ENCODE peak calls at places on chromosomes 2 and 18, in five cellular contexts. One of them, this sample, is unnamed.

GRCh38 chr2:178482437-178482836 is 2.2 kb downstream of the PLEKHA3 start:
- DNase-seq in GM12878: peak; percentile 54
- DNase-seq in K562: no peak
- DNase-seq in HepG2: no peak
- DNase-seq in H1: no peak
- DNase-seq in this sample: no peak

GRCh38 chr2:228039752-228040534 is 141.5 kb downstream of the SPHKAP start:
- DNase-seq in GM12878: no peak
- DNase-seq in K562: peak; percentile 8
- DNase-seq in HepG2: peak; percentile 41
- DNase-seq in H1: no peak
- DNase-seq in this sample: no peak

GRCh38 chr2:161427413-161428239 is 11.5 kb downstream of the TBR1 start:
- DNase-seq in GM12878: no peak
- DNase-seq in K562: no peak
- DNase-seq in HepG2: no peak
- DNase-seq in H1: no peak
- DNase-seq in this sample: peak; percentile 52

GRCh38 chr2:25362564-25363145 is 20.9 kb upstream of the DNMT3A start:
- DNase-seq in GM12878: peak; percentile 80
- DNase-seq in K562: no peak
- DNase-seq in HepG2: no peak
- DNase-seq in H1: no peak
- DNase-seq in this sample: no peak

GRCh38 chr2:120886967-120887672 is 151.5 kb downstream of the GLI2 start:
- DNase-seq in GM12878: no peak
- DNase-seq in K562: no peak
- DNase-seq in HepG2: peak; percentile 66
- DNase-seq in H1: no peak
- DNase-seq in this sample: no peak

GRCh38 chr2:58414506-58414905 is 173.4 kb upstream of the FANCL start:
- DNase-seq in GM12878: no peak
- DNase-seq in K562: no peak
- DNase-seq in HepG2: no peak
- DNase-seq in H1: no peak
- DNase-seq in this sample: no peak

GRCh38 chr2:204705243-204705971 is 160.1 kb downstream of the PARD3B start:
- DNase-seq in GM12878: no peak
- DNase-seq in K562: no peak
- DNase-seq in HepG2: no peak
- DNase-seq in H1: no peak
- DNase-seq in this sample: no peak

GRCh38 chr2:3348771-3349170 is 28.8 kb downstream of the EIPR1 start:
- DNase-seq in GM12878: no peak
- DNase-seq in K562: no peak
- DNase-seq in HepG2: no peak
- DNase-seq in H1: no peak
- DNase-seq in this sample: no peak

GRCh38 chr2:3423492-3424170 is 44.1 kb downstream of the TRAPPC12 start:
- DNase-seq in GM12878: peak; percentile 8
- DNase-seq in K562: peak; percentile 82
- DNase-seq in HepG2: peak; percentile 83
- DNase-seq in H1: peak; percentile 38
- DNase-seq in this sample: peak; percentile 87

GRCh38 chr2:86045541-86045940 is 60.1 kb downstream of the POLR1A start:
- DNase-seq in GM12878: no peak
- DNase-seq in K562: no peak
- DNase-seq in HepG2: no peak
- DNase-seq in H1: no peak
- DNase-seq in this sample: no peak

GRCh38 chr18:31791817-31792579 is 31.3 kb upstream of the SLC25A52 start:
- DNase-seq in GM12878: peak; percentile 76
- DNase-seq in K562: no peak
- DNase-seq in HepG2: no peak
- DNase-seq in H1: no peak
- DNase-seq in this sample: no peak

GRCh38 chr2:159208449-159208848 is 78.1 kb downstream of the WDSUB1 start:
- DNase-seq in GM12878: no peak
- DNase-seq in K562: peak; percentile 44
- DNase-seq in HepG2: no peak
- DNase-seq in H1: no peak
- DNase-seq in this sample: no peak

GRCh38 chr2:159214325-159214865 is 72.1 kb downstream of the WDSUB1 start:
- DNase-seq in GM12878: no peak
- DNase-seq in K562: no peak
- DNase-seq in HepG2: no peak
- DNase-seq in H1: no peak
- DNase-seq in this sample: no peak

GRCh38 chr2:159209341-159210306 is 76.9 kb downstream of the WDSUB1 start:
- DNase-seq in GM12878: peak; percentile 19
- DNase-seq in K562: no peak
- DNase-seq in HepG2: no peak
- DNase-seq in H1: no peak
- DNase-seq in this sample: no peak

GRCh38 chr2:159213296-159213695 is 73.2 kb downstream of the WDSUB1 start:
- DNase-seq in GM12878: no peak
- DNase-seq in K562: no peak
- DNase-seq in HepG2: no peak
- DNase-seq in H1: no peak
- DNase-seq in this sample: no peak

DNA sequence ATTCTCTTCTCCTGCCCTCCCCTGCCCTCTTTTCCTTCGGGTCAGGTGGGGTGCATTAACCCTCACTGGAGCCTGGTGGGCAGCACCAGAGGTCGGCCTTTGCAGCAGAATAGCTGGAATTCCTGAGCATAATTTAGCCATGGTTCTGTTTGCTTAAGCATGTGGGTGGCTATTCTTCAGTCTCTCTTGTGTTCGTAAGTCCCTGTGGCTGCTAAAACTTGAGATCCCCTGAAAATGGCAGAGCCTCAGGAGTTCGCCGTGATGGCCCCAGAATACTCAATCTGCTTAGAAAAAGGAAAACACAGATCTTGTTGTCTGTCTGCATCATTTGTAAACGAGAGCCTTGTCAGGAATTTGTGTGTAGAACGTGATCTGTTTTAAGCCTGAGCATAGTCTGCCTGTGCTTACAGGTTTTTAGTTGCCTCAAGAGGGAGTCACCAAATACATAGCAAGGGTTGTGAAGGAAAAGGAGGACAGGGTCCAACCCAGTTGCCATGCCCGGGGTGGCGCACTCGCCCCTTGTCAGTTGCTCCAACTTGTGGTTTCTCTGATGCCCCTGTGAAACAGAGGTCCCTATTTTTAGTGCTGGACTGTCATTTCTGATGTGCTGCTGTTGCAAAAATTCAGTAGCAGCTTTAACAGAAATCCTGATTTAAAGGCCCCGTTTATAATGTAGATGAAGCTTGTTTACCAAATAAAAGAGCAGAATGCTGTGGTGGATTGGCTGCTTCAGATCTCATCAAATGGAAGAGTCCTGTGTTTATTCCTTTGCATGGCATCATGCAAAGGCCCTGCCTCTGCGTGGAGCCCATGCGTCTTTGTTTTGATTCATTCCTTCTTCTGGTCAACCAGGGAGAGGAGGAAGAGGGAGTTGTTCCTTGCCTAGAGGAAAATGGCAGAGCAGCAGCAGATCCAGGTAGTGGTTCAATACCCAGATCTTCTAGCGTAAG is 74.8 kb downstream of the WDSUB1 start:
- DNase-seq in GM12878: no peak
- DNase-seq in K562: no peak
- DNase-seq in HepG2: peak; percentile 67
- DNase-seq in H1: peak; percentile 82
- DNase-seq in this sample: peak; percentile 56
- TF ChIP-seq ATF2 in GM12878: no peak
- TF ChIP-seq ATF2 in K562: no peak
- TF ChIP-seq ATF2 in HepG2: no peak
- TF ChIP-seq ATF2 in H1: no peak
- TF ChIP-seq ATF2 in this sample: no peak

GRCh38 chr2:101120124-101120996 is 30.8 kb downstream of the TBC1D8 start:
- DNase-seq in GM12878: no peak
- DNase-seq in K562: no peak
- DNase-seq in HepG2: peak; percentile 98
- DNase-seq in H1: no peak
- DNase-seq in this sample: no peak
- TF ChIP-seq ATF2 in GM12878: no peak
- TF ChIP-seq ATF2 in K562: no peak
- TF ChIP-seq ATF2 in HepG2: peak; percentile 36
- TF ChIP-seq ATF2 in H1: no peak
- TF ChIP-seq ATF2 in this sample: no peak

GRCh38 chr18:75089748-75090327 is 119.1 kb downstream of the PTGR3 start:
- DNase-seq in GM12878: no peak
- DNase-seq in K562: no peak
- DNase-seq in HepG2: no peak
- DNase-seq in H1: no peak
- DNase-seq in this sample: no peak

GRCh38 chr18:75086494-75087034 is 122.4 kb downstream of the PTGR3 start:
- DNase-seq in GM12878: no peak
- DNase-seq in K562: no peak
- DNase-seq in HepG2: no peak
- DNase-seq in H1: no peak
- DNase-seq in this sample: no peak

GRCh38 chr18:75088622-75089211 is 120.2 kb downstream of the PTGR3 start:
- DNase-seq in GM12878: no peak
- DNase-seq in K562: no peak
- DNase-seq in HepG2: no peak
- DNase-seq in H1: no peak
- DNase-seq in this sample: no peak

GRCh38 chr18:75088021-75088506 is 120.9 kb downstream of the PTGR3 start:
- DNase-seq in GM12878: no peak
- DNase-seq in K562: no peak
- DNase-seq in HepG2: no peak
- DNase-seq in H1: no peak
- DNase-seq in this sample: no peak

GRCh38 chr18:75087119-75088020 is 121.6 kb downstream of the PTGR3 start:
- DNase-seq in GM12878: no peak
- DNase-seq in K562: no peak
- DNase-seq in HepG2: no peak
- DNase-seq in H1: no peak
- DNase-seq in this sample: no peak
- TF ChIP-seq ATF2 in GM12878: no peak
- TF ChIP-seq ATF2 in K562: no peak
- TF ChIP-seq ATF2 in HepG2: no peak
- TF ChIP-seq ATF2 in H1: no peak
- TF ChIP-seq ATF2 in this sample: no peak

DNA sequence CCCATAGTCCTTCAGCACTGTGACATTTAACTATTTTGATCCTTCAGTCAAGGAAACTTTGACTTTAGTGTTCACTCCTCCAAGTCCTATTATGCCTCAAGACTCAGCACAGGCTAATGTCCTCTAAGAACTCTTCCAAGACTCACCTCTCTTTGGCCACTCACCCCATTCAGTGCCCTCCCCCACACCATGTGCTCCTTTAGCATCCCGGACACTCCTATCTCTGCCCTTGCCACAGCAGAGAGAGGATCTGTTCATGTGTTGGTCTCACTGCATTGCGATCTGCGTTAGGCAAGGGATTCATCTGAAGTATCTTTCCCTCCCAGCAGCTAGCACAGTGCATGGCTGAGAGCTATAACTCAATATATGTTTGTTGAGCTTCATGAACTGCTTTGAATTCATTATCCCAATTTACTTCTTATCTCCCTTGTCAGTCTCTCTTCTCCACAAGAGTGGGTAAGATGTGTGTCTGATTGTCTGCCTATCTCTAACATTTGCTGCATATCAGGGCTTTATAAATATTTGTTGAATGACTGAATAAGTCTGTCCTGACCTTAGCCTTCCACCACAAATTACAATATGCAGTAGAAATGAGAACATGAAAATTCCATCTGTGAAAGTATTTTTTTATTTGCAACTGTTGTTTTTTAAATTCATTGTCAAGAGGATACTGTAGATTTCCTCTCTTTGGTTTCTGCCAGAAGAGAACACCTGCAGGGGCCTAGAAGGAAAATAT is 179.9 kb upstream of the NCKAP5 start:
- DNase-seq in GM12878: no peak
- DNase-seq in K562: no peak
- DNase-seq in HepG2: no peak
- DNase-seq in H1: no peak
- DNase-seq in this sample: no peak
- TF ChIP-seq ATF2 in GM12878: no peak
- TF ChIP-seq ATF2 in K562: no peak
- TF ChIP-seq ATF2 in HepG2: no peak
- TF ChIP-seq ATF2 in H1: no peak
- TF ChIP-seq ATF2 in this sample: no peak

GRCh38 chr2:28419003-28419704 is 26.5 kb downstream of the FOSL2 start:
- DNase-seq in GM12878: no peak
- DNase-seq in K562: no peak
- DNase-seq in HepG2: peak; percentile 37
- DNase-seq in H1: no peak
- DNase-seq in this sample: no peak
- TF ChIP-seq ATF2 in GM12878: no peak
- TF ChIP-seq ATF2 in K562: no peak
- TF ChIP-seq ATF2 in HepG2: no peak
- TF ChIP-seq ATF2 in H1: no peak
- TF ChIP-seq ATF2 in this sample: no peak

GRCh38 chr2:127049927-127050802 is 56.8 kb downstream of the BIN1 start:
- DNase-seq in GM12878: no peak
- DNase-seq in K562: peak; percentile 88
- DNase-seq in HepG2: peak; percentile 24
- DNase-seq in H1: peak; percentile 41
- DNase-seq in this sample: peak; percentile 84
- TF ChIP-seq ATF2 in GM12878: no peak
- TF ChIP-seq ATF2 in K562: no peak
- TF ChIP-seq ATF2 in HepG2: no peak
- TF ChIP-seq ATF2 in H1: no peak
- TF ChIP-seq ATF2 in this sample: no peak

GRCh38 chr2:88059979-88060906 is 4.7 kb upstream of the KRCC1 start:
- DNase-seq in GM12878: no peak
- DNase-seq in K562: peak; percentile 67
- DNase-seq in HepG2: peak; percentile 60
- DNase-seq in H1: no peak
- DNase-seq in this sample: peak; percentile 22
- TF ChIP-seq ATF2 in GM12878: no peak
- TF ChIP-seq ATF2 in K562: no peak
- TF ChIP-seq ATF2 in HepG2: no peak
- TF ChIP-seq ATF2 in H1: no peak
- TF ChIP-seq ATF2 in this sample: no peak

GRCh38 chr2:187429989-187430388 is 18.1 kb downstream of the CALCRL start:
- DNase-seq in GM12878: no peak
- DNase-seq in K562: no peak
- DNase-seq in HepG2: no peak
- DNase-seq in H1: no peak
- DNase-seq in this sample: no peak
- TF ChIP-seq ATF2 in GM12878: no peak
- TF ChIP-seq ATF2 in K562: no peak
- TF ChIP-seq ATF2 in HepG2: no peak
- TF ChIP-seq ATF2 in H1: no peak
- TF ChIP-seq ATF2 in this sample: no peak

GRCh38 chr2:172922294-172922693 is 153.4 kb upstream of the MAP3K20 start:
- DNase-seq in GM12878: no peak
- DNase-seq in K562: no peak
- DNase-seq in HepG2: no peak
- DNase-seq in H1: no peak
- DNase-seq in this sample: no peak

GRCh38 chr2:172924070-172924469 is 151.6 kb upstream of the MAP3K20 start:
- DNase-seq in GM12878: no peak
- DNase-seq in K562: no peak
- DNase-seq in HepG2: no peak
- DNase-seq in H1: no peak
- DNase-seq in this sample: no peak

GRCh38 chr2:172925600-172925999 is 150.0 kb upstream of the MAP3K20 start:
- DNase-seq in GM12878: no peak
- DNase-seq in K562: no peak
- DNase-seq in HepG2: no peak
- DNase-seq in H1: no peak
- DNase-seq in this sample: no peak

GRCh38 chr2:172919732-172920131 is 155.9 kb upstream of the MAP3K20 start:
- DNase-seq in GM12878: no peak
- DNase-seq in K562: no peak
- DNase-seq in HepG2: no peak
- DNase-seq in H1: no peak
- DNase-seq in this sample: no peak

GRCh38 chr2:172921538-172922236 is 154.0 kb upstream of the MAP3K20 start:
- DNase-seq in GM12878: no peak
- DNase-seq in K562: no peak
- DNase-seq in HepG2: no peak
- DNase-seq in H1: no peak
- DNase-seq in this sample: no peak
- TF ChIP-seq ATF2 in GM12878: no peak
- TF ChIP-seq ATF2 in K562: no peak
- TF ChIP-seq ATF2 in HepG2: no peak
- TF ChIP-seq ATF2 in H1: no peak
- TF ChIP-seq ATF2 in this sample: no peak